ENCODE peak calls at places on chromosomes 13 and 19, in eight cellular contexts. Q is Calu3; X is memory B cell; E is activated CD8-positive, alpha-beta memory T cell treated with anti-CD3 and anti-CD28 coated beads, Interleukin-2, amount 50 U/mL, for 4 hours; Y is AG09309; M is cerebellar cortex; N is cardiac fibroblast; S is stimulated activated naive CD4-positive, alpha-beta T cell. W is an unnamed sample.

GRCh38 chr19:2540646-2541454 is 64.9 kb downstream of the GADD45B start:
- DNase-seq in Q (peak; percentile 94), X (no peak), E (no peak), Y (peak; percentile 91), M (peak; percentile 85), N (peak; percentile 99), S (no peak), W (no peak)

GRCh38 chr13:27131202-27131623 is 40.4 kb downstream of the USP12 start:
- DNase-seq in Q (peak; percentile 46), X (no peak), E (peak; percentile 66), Y (no peak), M (no peak), N (peak; percentile 61), S (no peak), W (peak; percentile 51)

GRCh38 chr19:48244289-48244688 is 11.4 kb downstream of the CARD8 start:
- DNase-seq in Q (no peak), X (no peak), E (peak; percentile 33), Y (no peak), M (no peak), N (peak; percentile 58), S (peak; percentile 4), W (peak; percentile 21)

GRCh38 chr13:111943229-111943795 is 123.6 kb upstream of the SOX1 start:
- DNase-seq in Q (no peak), X (no peak), E (no peak), Y (no peak), M (no peak), N (no peak), S (no peak), W (no peak)

GRCh38 chr13:86572115-86572514 is 772.9 kb upstream of the SLITRK6 start:
- DNase-seq in Q (no peak), X (no peak), E (no peak), Y (no peak), M (no peak), N (no peak), S (no peak), W (no peak)

GRCh38 chr19:32646556-32646955 is 28.4 kb downstream of the ANKRD27 start:
- DNase-seq in Q (no peak), X (no peak), E (no peak), Y (no peak), M (no peak), N (no peak), S (no peak), W (no peak)

GRCh38 chr19:54674021-54674617 is 11.3 kb downstream of the LILRB4 start:
- DNase-seq in Q (peak; percentile 28), X (peak; percentile 36), E (no peak), Y (no peak), M (peak; percentile 20), N (peak; percentile 59), S (no peak), W (no peak)

GRCh38 chr13:80117515-80117914 is 223.4 kb downstream of the SPRY2 start:
- DNase-seq in Q (no peak), X (no peak), E (no peak), Y (no peak), M (no peak), N (no peak), S (no peak), W (no peak)

GRCh38 chr19:18612772-18613588 is at the start of gene TMEM59L:
- DNase-seq in Q (no peak), X (no peak), E (peak; percentile 52), Y (no peak), M (no peak), N (no peak), S (peak; percentile 35), W (peak; percentile 45)

GRCh38 chr19:18915639-18916038 is 3.5 kb downstream of the COPE start:
- DNase-seq in Q (peak; percentile 46), X (no peak), E (no peak), Y (no peak), M (peak; percentile 57), N (peak; percentile 44), S (no peak), W (no peak)

GRCh38 chr13:73835138-73835721 is 299.0 kb downstream of the KLF12 start:
- DNase-seq in Q (no peak), X (peak; percentile 44), E (no peak), Y (peak; percentile 8), M (peak; percentile 60), N (peak; percentile 69), S (no peak), W (no peak)

GRCh38 chr19:49224856-49225255 is 67.3 kb downstream of the TRPM4 start:
- DNase-seq in Q (peak; percentile 86), X (no peak), E (no peak), Y (no peak), M (peak; percentile 59), N (peak; percentile 74), S (no peak), W (no peak)

W was measured in effector memory CD4-positive, alpha-beta T cell.